ENCODE peak calls at places on chromosome 6, in seven cellular contexts. O is MM.1S, L is GM13977, H is progenitor cell of endocrine pancreas, P is NB4, U is ovary, S is mammary epithelial cell. C is an unnamed sample.

GRCh38 chr6:106728296-106728870 is 99.0 kb downstream of the QRSL1 start:
- DNase-seq in O (no peak), U (no peak), S (peak; percentile 43), L (no peak), H (no peak), P (no peak), C (no peak)

GRCh38 chr6:111358454-111358853 is 124.6 kb downstream of the REV3L start:
- DNase-seq in U (no peak), S (peak; percentile 16), P (no peak), L (no peak), O (no peak), H (no peak), C (no peak)

GRCh38 chr6:76876922-76877553 is 586.3 kb downstream of the HTR1B start:
- DNase-seq in U (peak; percentile 21), P (peak; percentile 43), O (peak; percentile 9), S (peak; percentile 61), L (no peak), H (peak; percentile 43), C (peak; percentile 70)

GRCh38 chr6:133895573-133896343 is 6.8 kb downstream of the TCF21 start:
- DNase-seq in P (no peak), H (no peak), U (peak; percentile 66), L (no peak), S (no peak), O (no peak), C (no peak)

GRCh38 chr6:5401845-5402738 is 140.8 kb downstream of the FARS2 start:
- DNase-seq in S (no peak), H (no peak), P (peak; percentile 49), L (no peak), O (no peak), U (no peak), C (no peak)

GRCh38 chr6:72554761-72555221 is 67.1 kb upstream of the KCNQ5 start:
- DNase-seq in S (peak; percentile 36), P (no peak), O (no peak), U (no peak), H (no peak), L (no peak), C (no peak)

GRCh38 chr6:158418501-158418900 is 106.2 kb downstream of the TULP4 start:
- DNase-seq in S (no peak), H (no peak), L (no peak), U (no peak), O (no peak), P (no peak), C (no peak)

GRCh38 chr6:163392533-163392932 is 22.0 kb upstream of the QKI start:
- DNase-seq in P (peak; percentile 46), H (no peak), O (peak; percentile 9), S (peak; percentile 88), L (no peak), U (no peak), C (no peak)

GRCh38 chr6:12584631-12585405 is 131.7 kb upstream of the PHACTR1 start:
- DNase-seq in L (no peak), O (no peak), U (no peak), S (no peak), H (no peak), P (no peak), C (no peak)

GRCh38 chr6:52663120-52663934 is 7.6 kb upstream of the TMEM14A start:
- DNase-seq in H (no peak), P (peak; percentile 90), S (peak; percentile 52), O (peak; percentile 69), U (peak; percentile 31), L (peak; percentile 81), C (peak; percentile 37)

GRCh38 chr6:35341557-35341956 is 801 bp upstream of the PPARD start:
- DNase-seq in S (no peak), U (no peak), L (peak; percentile 26), H (no peak), P (no peak), O (no peak), C (no peak)

GRCh38 chr6:98828210-98828798 is 6.1 kb upstream of the POU3F2 start:
- DNase-seq in U (no peak), H (no peak), O (no peak), P (no peak), L (no peak), S (no peak), C (no peak)

GRCh38 chr6:123533862-123534261 is 102.9 kb downstream of the TRDN start:
- DNase-seq in H (no peak), L (no peak), U (no peak), S (no peak), O (no peak), P (no peak), C (no peak)

GRCh38 chr6:20877008-20877937 is 343.0 kb downstream of the CDKAL1 start:
- DNase-seq in O (no peak), H (no peak), P (peak; percentile 22), S (peak; percentile 98), L (peak; percentile 79), U (peak; percentile 39), C (no peak)

GRCh38 chr6:118902731-118903130 is 8.8 kb downstream of the ASF1A start:
- DNase-seq in P (no peak), H (no peak), O (no peak), U (no peak), S (peak; percentile 19), L (no peak), C (no peak)

GRCh38 chr6:135887069-135887468 is 35.6 kb downstream of the PDE7B start:
- DNase-seq in L (no peak), H (no peak), O (no peak), P (no peak), U (no peak), S (no peak), C (no peak)

GRCh38 chr6:12275084-12275483 is 15.1 kb upstream of the EDN1 start:
- DNase-seq in L (no peak), P (peak; percentile 83), O (no peak), H (no peak), S (peak; percentile 51), U (no peak), C (no peak)

GRCh38 chr6:104526383-104526782 is 333.3 kb downstream of the HACE1 start:
- DNase-seq in O (no peak), S (no peak), P (no peak), H (no peak), L (no peak), U (no peak), C (no peak)

DNA sequence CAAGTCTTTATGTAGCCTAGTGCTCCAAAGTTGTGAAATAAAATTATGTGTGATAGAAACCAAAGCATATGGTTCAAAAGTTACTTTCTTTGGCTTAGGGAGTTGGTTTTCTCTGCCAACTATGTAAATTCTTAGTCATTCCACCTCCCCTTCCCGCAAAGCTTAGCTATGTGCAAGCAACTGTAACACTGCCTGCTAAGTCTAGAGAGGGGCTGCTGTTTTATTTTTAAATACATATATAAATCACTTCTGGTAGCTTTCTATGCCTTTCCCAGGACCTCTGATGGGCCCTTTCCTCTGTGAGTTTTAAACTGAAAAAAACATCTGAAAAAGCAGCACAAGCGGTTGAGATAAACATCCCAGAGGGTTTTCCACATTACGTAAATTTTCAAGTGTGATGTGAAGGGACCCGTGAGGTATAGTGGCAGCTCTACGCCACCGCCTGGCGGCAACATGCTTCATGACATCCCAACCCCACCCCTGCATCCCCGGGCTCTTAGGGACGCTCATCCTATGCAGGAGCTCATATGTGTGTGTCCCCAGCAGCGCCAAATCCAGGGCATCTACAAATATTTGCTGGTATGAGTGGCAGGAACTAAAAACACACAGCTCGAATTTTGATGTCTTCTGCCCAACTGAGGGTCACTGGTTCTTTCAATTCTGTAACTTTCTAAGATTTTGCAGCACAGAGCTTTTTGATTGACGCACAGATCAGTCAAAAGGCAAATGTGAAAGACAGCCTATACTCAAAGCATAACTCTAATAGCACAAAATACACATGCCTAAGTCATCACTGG is 12.8 kb downstream of the SAYSD1 start:
- DNase-seq in L (no peak), H (peak; percentile 46), U (no peak), P (peak; percentile 29), O (no peak), S (peak; percentile 20), C (peak; percentile 36)
- TF ChIP-seq CTCF in L (peak; percentile 46), H (peak; percentile 74), U (no peak), P (peak; percentile 35), O (no peak), S (peak; percentile 53), C (peak; percentile 70)

GRCh38 chr6:156686940-156687874 is 90.0 kb upstream of the ARID1B start:
- DNase-seq in H (peak; percentile 61), L (peak; percentile 96), S (peak; percentile 77), U (peak; percentile 91), O (peak; percentile 61), P (peak; percentile 80), C (peak; percentile 63)
- TF ChIP-seq CTCF in H (no peak), L (no peak), S (no peak), U (no peak), O (no peak), P (no peak), C (no peak)

GRCh38 chr6:170090561-170090960 is 200.3 kb downstream of the DLL1 start:
- DNase-seq in S (no peak), P (no peak), O (no peak), U (no peak), L (no peak), H (no peak), C (no peak)

GRCh38 chr6:170087946-170088348 is 202.9 kb downstream of the DLL1 start:
- DNase-seq in S (no peak), L (peak; percentile 80), H (no peak), P (peak; percentile 97), U (no peak), O (no peak), C (no peak)

GRCh38 chr6:170086639-170087420 is 204.0 kb downstream of the DLL1 start:
- DNase-seq in P (peak; percentile 59), O (no peak), H (no peak), S (no peak), L (no peak), U (no peak), C (no peak)

GRCh38 chr6:170089937-170090335 is 200.9 kb downstream of the DLL1 start:
- DNase-seq in P (no peak), O (no peak), L (no peak), U (no peak), H (no peak), S (no peak), C (no peak)

DNA sequence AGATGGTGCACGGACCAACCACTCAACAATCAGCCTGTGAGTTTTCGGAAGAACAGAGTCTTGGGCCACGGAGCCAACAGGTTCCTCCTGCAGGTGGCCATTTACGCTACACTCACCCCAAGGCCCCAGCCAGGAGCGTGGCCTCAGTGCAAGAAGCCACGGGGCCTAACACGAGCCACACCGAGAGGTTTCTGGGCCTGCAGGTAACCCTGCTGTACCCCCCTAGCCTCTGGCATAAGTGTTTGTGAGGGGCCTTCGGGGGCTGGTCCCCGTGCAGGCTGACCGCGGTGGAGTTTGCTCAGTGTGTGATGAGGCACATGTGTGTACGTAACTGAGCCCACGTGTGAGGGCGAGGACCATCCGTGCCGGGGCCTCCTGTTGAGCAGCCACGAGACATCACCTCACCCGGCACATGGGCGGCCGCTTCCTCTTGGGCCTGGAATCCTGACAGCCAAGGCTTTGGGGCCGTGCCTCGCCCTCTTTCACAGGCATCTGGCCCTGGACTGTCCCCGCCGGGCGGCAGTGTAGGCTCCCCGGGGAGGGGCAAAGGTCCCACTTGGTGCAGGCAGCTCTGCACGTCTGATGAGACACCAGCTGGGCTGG is 202.4 kb downstream of the DLL1 start:
- DNase-seq in H (no peak), L (no peak), O (no peak), P (peak; percentile 90), U (no peak), S (no peak), C (no peak)
- TF ChIP-seq CTCF in H (no peak), L (no peak), O (no peak), P (no peak), U (no peak), S (no peak), C (no peak)

DNA sequence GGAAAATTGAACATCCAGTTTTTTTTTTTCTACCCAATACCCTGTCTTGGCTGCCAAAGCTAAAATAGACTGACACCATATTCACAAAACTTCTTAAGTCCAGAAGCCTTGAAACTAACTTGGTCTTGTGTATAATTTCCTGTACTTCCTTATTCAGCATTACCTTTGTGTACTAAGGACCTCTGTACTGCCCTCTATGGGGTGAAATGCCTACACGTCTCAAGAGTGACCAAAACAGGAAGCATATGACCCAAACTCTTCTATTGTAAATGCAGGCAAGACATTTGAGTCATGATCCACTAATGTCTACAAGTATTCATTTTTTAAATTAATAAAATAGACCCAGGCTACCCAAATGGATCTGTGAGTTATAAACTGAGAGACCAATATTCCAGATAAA is 50.4 kb downstream of the HMGCLL1 start:
- DNase-seq in H (no peak), P (peak; percentile 57), L (peak; percentile 19), O (peak; percentile 78), U (no peak), S (peak; percentile 44), C (no peak)
- TF ChIP-seq CTCF in H (peak; percentile 44), P (peak; percentile 43), L (peak; percentile 43), O (peak; percentile 57), U (no peak), S (peak; percentile 56), C (peak; percentile 52)

C was measured in neural crest cell.